ENCODE peak calls at places on chromosomes 7 and 10, in five cellular contexts. J, I, K, P and T are unnamed samples. For H3K4me1, the result is how much of the 10 kb centered on the place peaks cover.

GRCh38 chr7:7617550-7617949 is 23.0 kb upstream of the UMAD1 start:
- DNase-seq in J (no peak), I (no peak), K (no peak), P (no peak), T (no peak)

GRCh38 chr7:84247591-84247990 is 53.0 kb upstream of the SEMA3A start:
- DNase-seq in J (no peak), I (peak), K (no peak), P (no peak), T (no peak)

GRCh38 chr7:136078630-136079029 is 101.5 kb upstream of the MTPN start:
- DNase-seq in J (no peak), I (no peak), K (no peak), P (no peak), T (no peak)

GRCh38 chr10:117107280-117107679 is 30.8 kb downstream of the VAX1 start:
- DNase-seq in J (no peak), I (no peak), K (no peak), P (no peak), T (no peak)

GRCh38 chr7:150476819-150477631 is 26.6 kb downstream of the GIMAP8 start:
- DNase-seq in J (no peak), I (no peak), K (no peak), P (no peak), T (no peak)

GRCh38 chr10:114623661-114624294 is 34.3 kb downstream of the ABLIM1 start:
- DNase-seq in J (peak), I (peak), K (no peak), P (no peak), T (no peak)

GRCh38 chr7:36085096-36085495 is 68.0 kb upstream of the EEPD1 start:
- DNase-seq in J (no peak), I (no peak), K (no peak), P (no peak), T (no peak)

GRCh38 chr7:69654381-69654780 is 56.1 kb downstream of the AUTS2 start:
- DNase-seq in J (peak), I (no peak), K (no peak), P (no peak), T (no peak)

GRCh38 chr7:24764972-24765744 is 7.9 kb upstream of the GSDME start:
- DNase-seq in J (no peak), I (no peak), K (no peak), P (no peak), T (no peak)

GRCh38 chr7:101165958-101166602 is 711 bp upstream of the VGF start:
- DNase-seq in J (no peak), I (no peak), K (peak), P (peak), T (no peak)

GRCh38 chr7:101167645-101168411 is 2.5 kb upstream of the VGF start:
- DNase-seq in J (no peak), I (no peak), K (no peak), P (no peak), T (no peak)

GRCh38 chr7:101168412-101169049 is 3.2 kb upstream of the VGF start:
- DNase-seq in J (no peak), I (no peak), K (peak), P (no peak), T (no peak)

GRCh38 chr7:101166603-101166908 is 1.2 kb upstream of the VGF start:
- DNase-seq in J (no peak), I (no peak), K (no peak), P (no peak), T (no peak)

GRCh38 chr7:101166909-101167644 is 1.7 kb upstream of the VGF start:
- DNase-seq in J (no peak), I (no peak), K (peak), P (peak), T (no peak)
- H3K4me1 ChIP-seq in J (under half), I (half or more), K (under half), P (under half), T (under half)

GRCh38 chr7:44880317-44881018 is 4.9 kb downstream of the PURB start:
- DNase-seq in J (no peak), I (no peak), K (no peak), P (no peak), T (no peak)
- H3K4me1 ChIP-seq in J (under half), I (under half), K (under half), P (under half), T (under half)

GRCh38 chr7:80833289-80834104 is 85.4 kb downstream of the SEMA3C start:
- DNase-seq in J (no peak), I (peak), K (no peak), P (no peak), T (no peak)

GRCh38 chr7:80831996-80832395 is 86.9 kb downstream of the SEMA3C start:
- DNase-seq in J (no peak), I (no peak), K (no peak), P (no peak), T (no peak)

GRCh38 chr7:80837345-80837744 is 81.5 kb downstream of the SEMA3C start:
- DNase-seq in J (no peak), I (no peak), K (no peak), P (no peak), T (no peak)

GRCh38 chr7:80834105-80834410 is 84.8 kb downstream of the SEMA3C start:
- DNase-seq in J (no peak), I (no peak), K (no peak), P (no peak), T (no peak)

GRCh38 chr7:80835251-80835650 is 83.6 kb downstream of the SEMA3C start:
- DNase-seq in J (no peak), I (no peak), K (no peak), P (no peak), T (no peak)
- H3K4me1 ChIP-seq in J (under half), I (under half), K (under half), P (under half), T (under half)

GRCh38 chr7:151921451-151921850 is 34.8 kb upstream of the GALNTL5 start:
- DNase-seq in J (no peak), I (no peak), K (no peak), P (no peak), T (no peak)
- H3K4me1 ChIP-seq in J (under half), I (under half), K (under half), P (under half), T (under half)

GRCh38 chr10:77419056-77419455 is 218.6 kb downstream of the KCNMA1 start:
- DNase-seq in J (no peak), I (no peak), K (no peak), P (no peak), T (no peak)

GRCh38 chr10:77417806-77418205 is 219.8 kb downstream of the KCNMA1 start:
- DNase-seq in J (no peak), I (no peak), K (no peak), P (no peak), T (no peak)

GRCh38 chr10:77417359-77417758 is 220.2 kb downstream of the KCNMA1 start:
- DNase-seq in J (no peak), I (no peak), K (no peak), P (no peak), T (no peak)

GRCh38 chr10:77416327-77417135 is 221.1 kb downstream of the KCNMA1 start:
- DNase-seq in J (peak), I (peak), K (no peak), P (no peak), T (no peak)

DNA sequence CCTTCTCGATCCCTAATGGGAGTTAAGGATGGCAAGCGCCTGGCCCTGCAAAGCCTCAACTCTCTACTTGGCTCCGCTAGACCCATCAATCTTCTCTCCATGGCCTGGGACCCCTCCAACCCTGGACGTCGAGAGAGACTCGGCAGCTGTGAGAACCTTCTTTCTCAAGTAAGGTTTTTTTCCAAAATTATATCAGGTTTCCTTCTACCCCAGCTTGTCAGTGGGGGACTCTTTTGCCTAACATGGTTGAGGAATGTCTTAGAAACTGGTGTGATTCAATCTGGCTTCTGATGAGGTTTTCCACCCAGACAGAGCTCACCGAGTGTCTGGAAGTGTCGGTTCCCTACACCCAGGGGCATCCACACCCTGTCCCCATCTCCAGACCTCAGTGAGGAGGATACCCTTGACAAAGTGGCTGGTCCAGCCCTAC is 219.4 kb downstream of the KCNMA1 start:
- DNase-seq in J (no peak), I (peak), K (no peak), P (no peak), T (no peak)
- H3K4me1 ChIP-seq in J (under half), I (under half), K (under half), P (under half), T (under half)